ENCODE peak calls at places on chromosomes 6 and 20, in six cellular contexts. U, A, M, K, D and H are unnamed samples.

GRCh38 chr20:51800769-51801219 is 1.5 kb downstream of the SALL4 start:
- DNase-seq in U (peak; percentile 54), A (no peak), M (no peak), K (no peak), D (peak; percentile 68), H (no peak)

GRCh38 chr6:45500924-45501816 is 123.4 kb upstream of the SUPT3H start:
- DNase-seq in U (no peak), A (no peak), M (no peak), K (no peak), D (peak; percentile 71), H (no peak)

GRCh38 chr6:90074161-90074560 is 179.9 kb downstream of the GJA10 start:
- DNase-seq in U (peak; percentile 14), A (no peak), M (no peak), K (no peak), D (no peak), H (no peak)

GRCh38 chr20:35617397-35618031 is 1.9 kb downstream of the SPAG4 start:
- DNase-seq in U (peak; percentile 83), A (peak; percentile 91), M (peak; percentile 14), K (peak; percentile 67), D (peak; percentile 86), H (peak; percentile 45)

GRCh38 chr6:1242439-1242838 is 69.5 kb upstream of the FOXQ1 start:
- DNase-seq in U (no peak), A (no peak), M (no peak), K (no peak), D (no peak), H (no peak)

GRCh38 chr6:18748314-18748713 is 361.2 kb downstream of the RNF144B start:
- DNase-seq in U (no peak), A (no peak), M (no peak), K (no peak), D (no peak), H (no peak)

GRCh38 chr6:123745877-123746276 is 57.8 kb upstream of the NKAIN2 start:
- DNase-seq in U (no peak), A (no peak), M (no peak), K (no peak), D (no peak), H (no peak)

GRCh38 chr6:146901940-146902816 is 302.0 kb upstream of the STXBP5 start:
- DNase-seq in U (peak; percentile 62), A (peak; percentile 25), M (no peak), K (no peak), D (no peak), H (no peak)

GRCh38 chr6:4635666-4636065 is 140.5 kb upstream of the CDYL start:
- DNase-seq in U (no peak), A (no peak), M (no peak), K (no peak), D (no peak), H (no peak)

GRCh38 chr6:89387516-89388222 is 24.4 kb downstream of the RRAGD start:
- DNase-seq in U (no peak), A (no peak), M (no peak), K (no peak), D (no peak), H (no peak)

GRCh38 chr20:48683467-48684175 is 144.2 kb downstream of the PREX1 start:
- DNase-seq in U (no peak), A (no peak), M (no peak), K (no peak), D (no peak), H (no peak)

GRCh38 chr6:132830236-132830799 is 15.9 kb downstream of the RPS12 start:
- DNase-seq in U (peak; percentile 60), A (peak; percentile 61), M (peak; percentile 40), K (no peak), D (no peak), H (no peak)

GRCh38 chr6:141988954-141989705 is 143.6 kb upstream of the GJE1 start:
- DNase-seq in U (peak; percentile 77), A (peak; percentile 84), M (peak; percentile 6), K (peak; percentile 17), D (peak; percentile 63), H (no peak)

GRCh38 chr6:44268095-44268628 is 2.1 kb upstream of the TMEM151B start:
- DNase-seq in U (peak; percentile 76), A (peak; percentile 42), M (peak; percentile 20), K (peak; percentile 60), D (peak; percentile 92), H (no peak)

GRCh38 chr20:53387983-53388675 is 205.5 kb downstream of the ZNF217 start:
- DNase-seq in U (no peak), A (no peak), M (no peak), K (peak; percentile 31), D (no peak), H (no peak)

GRCh38 chr6:20168668-20169633 is 43.3 kb downstream of the MBOAT1 start:
- DNase-seq in U (no peak), A (no peak), M (no peak), K (no peak), D (no peak), H (no peak)

GRCh38 chr20:10447028-10447427 is 11.9 kb downstream of the SLX4IP start:
- DNase-seq in U (peak; percentile 86), A (peak; percentile 38), M (peak; percentile 17), K (peak; percentile 60), D (no peak), H (peak; percentile 35)

GRCh38 chr6:34462561-34462971 is 3.3 kb upstream of the PACSIN1 start:
- DNase-seq in U (peak; percentile 75), A (peak; percentile 27), M (no peak), K (no peak), D (peak; percentile 73), H (no peak)

GRCh38 chr6:52286798-52287432 is 2.4 kb upstream of the MCM3 start:
- DNase-seq in U (peak; percentile 81), A (peak; percentile 61), M (peak; percentile 32), K (peak; percentile 61), D (peak; percentile 46), H (peak; percentile 53)

GRCh38 chr6:41505084-41506049 is 40.8 kb upstream of the FOXP4 start:
- DNase-seq in U (peak; percentile 27), A (no peak), M (no peak), K (peak; percentile 14), D (peak; percentile 72), H (no peak)

GRCh38 chr6:122381494-122382083 is 17.9 kb upstream of the HSF2 start:
- DNase-seq in U (peak; percentile 54), A (peak; percentile 53), M (peak; percentile 8), K (peak; percentile 62), D (peak; percentile 50), H (no peak)

GRCh38 chr20:57934913-57935312 is 225.1 kb upstream of the PMEPA1 start:
- DNase-seq in U (no peak), A (no peak), M (no peak), K (no peak), D (no peak), H (no peak)

GRCh38 chr6:157143171-157143884 is 180.0 kb downstream of the TMEM242 start:
- DNase-seq in U (peak; percentile 12), A (no peak), M (no peak), K (peak; percentile 63), D (no peak), H (no peak)

GRCh38 chr20:11581271-11581670 is 336.4 kb upstream of the BTBD3 start:
- DNase-seq in U (peak; percentile 33), A (peak; percentile 13), M (no peak), K (no peak), D (peak; percentile 4), H (no peak)

GRCh38 chr6:129890701-129891100 is 29.6 kb upstream of the TMEM244 start:
- DNase-seq in U (peak; percentile 39), A (no peak), M (no peak), K (no peak), D (no peak), H (no peak)

GRCh38 chr20:50959543-50960126 is 1.0 kb downstream of the MOCS3 start:
- DNase-seq in U (peak; percentile 33), A (no peak), M (no peak), K (no peak), D (no peak), H (no peak)